ENCODE peak calls at places on chromosomes 13 and 19, in six cellular contexts. N is body of pancreas, K is NCI-H1048, G is amniotic epithelial cell, C is NCI-H2171, R is HS-27A. A is an unnamed sample.
A peak's percentile ranks its signal among the peaks of the same experiment; 100 is the strongest.

GRCh38 chr19:46840157-46840942 is 10.3 kb downstream of the AP2S1 start:
- DNase-seq in N (peak; percentile 57), K (no peak), G (peak; percentile 60), C (peak; percentile 80), R (no peak), A (no peak)

GRCh38 chr13:86729206-86729605 is 930.0 kb upstream of the SLITRK6 start:
- DNase-seq in N (no peak), K (no peak), G (peak; percentile 23), C (no peak), R (no peak), A (peak; percentile 44)

GRCh38 chr19:17469092-17469370 is 1.3 kb upstream of the SLC27A1 start:
- DNase-seq in N (no peak), K (no peak), G (no peak), C (no peak), R (no peak), A (no peak)

GRCh38 chr13:103097366-103097928 is 31.2 kb upstream of the SLC10A2 start:
- DNase-seq in N (no peak), K (no peak), G (no peak), C (no peak), R (no peak), A (no peak)

GRCh38 chr13:106475852-106476251 is 59.6 kb downstream of the EFNB2 start:
- DNase-seq in N (no peak), K (no peak), G (no peak), C (no peak), R (no peak), A (no peak)

GRCh38 chr19:2095338-2095938 is 688 bp downstream of the MOB3A start:
- DNase-seq in N (peak; percentile 32), K (no peak), G (no peak), C (no peak), R (no peak), A (no peak)

GRCh38 chr19:40035996-40036395 is 20.0 kb downstream of the ZNF780B start:
- DNase-seq in N (no peak), K (no peak), G (peak; percentile 20), C (no peak), R (no peak), A (no peak)

GRCh38 chr19:40799558-40800338 is 757 bp downstream of the EGLN2 start:
- DNase-seq in N (no peak), K (no peak), G (no peak), C (no peak), R (no peak), A (no peak)

GRCh38 chr13:65999441-65999840 is 1230.7 kb downstream of the PCDH9 start:
- DNase-seq in N (no peak), K (no peak), G (no peak), C (no peak), R (no peak), A (no peak)

GRCh38 chr19:4058696-4059492 is 7.8 kb downstream of the ZBTB7A start:
- DNase-seq in N (no peak), K (no peak), G (no peak), C (no peak), R (no peak), A (no peak)